ENCODE peak calls at places on chromosomes 1 and 21, in nine cellular contexts. O is IMR-90, G is endothelial cell of umbilical vein, S is heart right ventricle, Q is cardiac fibroblast, J is testis, I is right lobe of liver, P is GM23338, T is mucosa of descending colon. Y is an unnamed sample.

GRCh38 chr1:151990856-151991198 is 2.8 kb downstream of the S100A10 start:
- DNase-seq in O (peak; percentile 79), G (peak; percentile 80), P (no peak), I (no peak), J (peak; percentile 72), Q (peak; percentile 71), T (no peak), S (no peak), Y (peak; percentile 67)

GRCh38 chr1:224733021-224733911 is 117.1 kb downstream of the CNIH3 start:
- DNase-seq in I (peak; percentile 71), P (no peak), O (peak; percentile 25), G (no peak), J (peak; percentile 29), T (no peak), S (no peak), Q (peak; percentile 64), Y (peak; percentile 46)

GRCh38 chr1:78101051-78101450 is 55.3 kb downstream of the GIPC2 start:
- DNase-seq in I (no peak), J (no peak), S (no peak), T (no peak), P (no peak), Q (peak; percentile 25), G (no peak), O (no peak), Y (no peak)

GRCh38 chr21:18384771-18385170 is 18.8 kb downstream of the TMPRSS15 start:
- DNase-seq in O (no peak), S (no peak), I (no peak), Q (peak; percentile 6), T (no peak), J (no peak), P (peak; percentile 76), G (peak; percentile 1), Y (peak; percentile 2)

GRCh38 chr21:32779983-32780382 is 8.4 kb upstream of the PAXBP1 start:
- DNase-seq in I (no peak), S (no peak), P (no peak), Q (no peak), O (no peak), J (no peak), T (no peak), G (no peak), Y (no peak)

GRCh38 chr1:41670558-41670957 is 186.1 kb upstream of the EDN2 start:
- DNase-seq in S (no peak), G (no peak), I (no peak), T (no peak), P (no peak), J (no peak), Q (peak; percentile 72), O (peak; percentile 87), Y (peak; percentile 55)

GRCh38 chr1:64755356-64755755 is 10.5 kb downstream of the RAVER2 start:
- DNase-seq in O (no peak), I (no peak), P (no peak), G (peak; percentile 35), J (no peak), Q (no peak), T (no peak), S (no peak), Y (peak; percentile 11)

GRCh38 chr1:195345149-195345548 is 1263.1 kb downstream of the KCNT2 start:
- DNase-seq in I (peak; percentile 40), S (no peak), O (no peak), P (peak; percentile 72), J (no peak), Q (no peak), G (no peak), T (no peak), Y (no peak)

GRCh38 chr1:47617381-47618221 is 179.8 kb downstream of the FOXD2 start:
- DNase-seq in I (no peak), P (no peak), T (no peak), S (no peak), Q (no peak), G (no peak), J (no peak), O (no peak), Y (no peak)

GRCh38 chr1:212967767-212968166 is 17.4 kb downstream of the VASH2 start:
- DNase-seq in J (no peak), I (no peak), S (no peak), O (peak; percentile 64), G (no peak), T (no peak), P (peak; percentile 91), Q (peak; percentile 48), Y (peak; percentile 29)

GRCh38 chr1:235468970-235469369 is 35.3 kb downstream of the B3GALNT2 start:
- DNase-seq in Q (peak; percentile 78), S (no peak), P (no peak), J (no peak), I (no peak), O (peak; percentile 64), T (no peak), G (peak; percentile 40), Y (peak; percentile 50)

GRCh38 chr1:16349847-16350406 is 2.4 kb downstream of the FBXO42 start:
- DNase-seq in I (no peak), Q (peak; percentile 33), P (no peak), J (no peak), T (no peak), G (no peak), O (no peak), S (no peak), Y (peak; percentile 50)

GRCh38 chr1:38662141-38662540 is 197.4 kb downstream of the RRAGC start:
- DNase-seq in O (no peak), P (no peak), S (no peak), I (no peak), G (no peak), J (no peak), Q (no peak), T (no peak), Y (no peak)

GRCh38 chr1:229669333-229669732 is 43.3 kb downstream of the URB2 start:
- DNase-seq in P (no peak), I (no peak), T (no peak), J (no peak), S (no peak), O (no peak), G (peak; percentile 40), Q (peak; percentile 55), Y (peak; percentile 38)

GRCh38 chr21:26557106-26557505 is 16.0 kb downstream of the CYYR1 start:
- DNase-seq in G (no peak), I (no peak), S (no peak), O (no peak), J (no peak), P (no peak), T (no peak), Q (no peak), Y (no peak)

GRCh38 chr1:116997011-116997410 is 4.5 kb upstream of the CD101 start:
- DNase-seq in O (no peak), T (no peak), I (no peak), S (no peak), Q (peak; percentile 74), J (no peak), P (no peak), G (no peak), Y (peak; percentile 70)

GRCh38 chr1:60088620-60089155 is 15.1 kb upstream of the C1orf87 start:
- DNase-seq in Q (peak; percentile 18), S (no peak), G (peak; percentile 10), T (no peak), J (no peak), I (no peak), P (peak; percentile 14), O (no peak), Y (peak; percentile 23)
- TF ChIP-seq CTCF in Q (peak; percentile 9), S (no peak), G (no peak), T (no peak), J (peak; percentile 30), I (peak; percentile 9), P (peak; percentile 29), O (no peak), Y (peak; percentile 41)

GRCh38 chr1:23868848-23869450 is 859 bp upstream of the FUCA1 start:
- DNase-seq in T (no peak), J (no peak), G (no peak), Q (peak; percentile 3), I (no peak), O (no peak), P (peak; percentile 13), S (no peak), Y (no peak)
- H3K4me3 ChIP-seq in T (no peak overlapping the region), J (peak overlapping the region; percentile 68), G (peak overlapping the region; percentile 61), Q (peak overlapping the region; percentile 68), I (peak overlapping the region; percentile 91), O (no peak overlapping the region), P (peak overlapping the region; percentile 86), S (peak overlapping the region; percentile 83), Y (peak overlapping the region; percentile 71)

GRCh38 chr1:59075021-59075420 is 221.9 kb upstream of the FGGY start:
- DNase-seq in O (no peak), Q (no peak), T (no peak), J (no peak), I (no peak), S (no peak), G (no peak), P (no peak), Y (no peak)

GRCh38 chr1:59074574-59074973 is 222.3 kb upstream of the FGGY start:
- DNase-seq in S (no peak), T (no peak), Q (no peak), P (no peak), I (no peak), G (no peak), J (no peak), O (no peak), Y (no peak)

GRCh38 chr1:59078866-59079265 is 218.0 kb upstream of the FGGY start:
- DNase-seq in P (peak; percentile 31), S (no peak), O (no peak), T (no peak), Q (no peak), I (no peak), G (no peak), J (no peak), Y (no peak)

GRCh38 chr1:59077739-59078503 is 219.0 kb upstream of the FGGY start:
- DNase-seq in G (no peak), P (peak; percentile 85), Q (no peak), I (no peak), T (no peak), S (no peak), J (no peak), O (no peak), Y (no peak)

DNA sequence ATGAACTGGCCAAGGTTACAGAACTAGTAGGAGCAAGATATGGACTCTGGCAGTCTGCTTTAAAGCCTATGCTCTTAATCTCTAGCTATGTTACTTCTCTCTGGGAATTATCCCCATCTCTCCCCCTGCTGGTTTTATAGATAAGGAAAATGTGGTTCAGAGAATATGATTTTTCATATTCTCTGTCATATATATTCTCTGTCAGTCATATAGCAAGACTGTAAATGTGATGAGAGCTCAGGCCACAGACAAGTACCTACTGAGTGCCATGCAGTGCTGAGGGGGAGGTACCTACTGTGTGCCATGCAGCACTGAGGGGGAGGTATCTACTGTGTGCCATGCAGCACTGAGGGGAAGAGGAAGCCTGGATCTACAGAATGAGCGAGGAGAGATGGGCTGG is 220.3 kb upstream of the FGGY start:
- DNase-seq in J (no peak), Q (peak; percentile 45), S (no peak), P (no peak), I (no peak), O (peak; percentile 34), T (no peak), G (peak; percentile 60), Y (peak; percentile 60)
- TF ChIP-seq CTCF in J (no peak), Q (peak; percentile 18), S (no peak), P (no peak), I (peak; percentile 33), O (peak; percentile 41), T (no peak), G (no peak), Y (peak; percentile 44)

DNA sequence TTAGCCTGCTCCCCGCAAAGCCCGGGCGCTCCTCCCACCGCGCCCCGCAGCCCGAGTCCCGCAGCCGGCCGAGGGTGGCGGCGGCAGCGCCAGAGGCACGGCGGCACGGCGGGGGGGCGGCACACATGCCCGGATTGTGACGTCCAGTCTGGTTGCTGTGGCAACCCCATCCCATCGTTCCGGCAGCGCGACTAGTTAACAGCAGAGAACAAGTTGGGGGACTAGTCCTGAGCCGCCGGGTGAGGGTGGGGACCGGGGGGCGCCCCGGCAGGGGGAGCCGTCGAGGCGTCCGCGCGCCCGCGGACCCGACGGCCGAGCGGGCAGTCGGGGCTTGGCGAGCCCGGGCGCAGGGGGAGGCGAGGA is at the start of gene CHD5:
- DNase-seq in I (no peak), T (no peak), S (no peak), Q (no peak), G (no peak), O (no peak), P (peak; percentile 86), J (peak; percentile 61), Y (no peak)
- H3K4me3 ChIP-seq in I (no peak within 1 kb of the TSS), T (no peak within 1 kb of the TSS), S (no peak within 1 kb of the TSS), Q (no peak within 1 kb of the TSS), G (no peak within 1 kb of the TSS), O (peak within 1 kb of the TSS; percentile 10), P (peak within 1 kb of the TSS; percentile 52), J (peak within 1 kb of the TSS; percentile 31), Y (no peak within 1 kb of the TSS)